ENCODE peak calls at places on chromosomes 4 and X, in six cellular contexts. U, P, L, Q, B and M are unnamed samples.

GRCh38 chr4:81198151-81198550 is 16.9 kb downstream of the PRKG2 start:
- DNase-seq in U (no peak), P (no peak), L (no peak), Q (no peak), B (no peak), M (no peak)

GRCh38 chr4:154506253-154506652 is 14.7 kb upstream of the DCHS2 start:
- DNase-seq in U (peak; percentile 13), P (no peak), L (no peak), Q (peak; percentile 39), B (no peak), M (no peak)

GRCh38 chr4:185276036-185276435 is 66.6 kb downstream of the SNX25 start:
- DNase-seq in U (peak; percentile 64), P (no peak), L (no peak), Q (no peak), B (no peak), M (no peak)

GRCh38 chr4:184644553-184645307 is 4.5 kb downstream of the CASP3 start:
- DNase-seq in U (peak; percentile 40), P (no peak), L (no peak), Q (no peak), B (no peak), M (no peak)

GRCh38 chr4:41504167-41504566 is 33.8 kb upstream of the LIMCH1 start:
- DNase-seq in U (no peak), P (no peak), L (no peak), Q (no peak), B (no peak), M (no peak)

GRCh38 chr4:15536552-15537499 is 67.1 kb downstream of the CC2D2A start:
- DNase-seq in U (no peak), P (no peak), L (no peak), Q (no peak), B (no peak), M (no peak)

GRCh38 chr4:121252224-121252806 is 88.2 kb upstream of the TNIP3 start:
- DNase-seq in U (peak; percentile 65), P (peak; percentile 45), L (peak; percentile 41), Q (peak; percentile 72), B (peak; percentile 87), M (peak; percentile 72)

GRCh38 chrX:131827935-131828334 is 195.2 kb upstream of the STK26 start:
- DNase-seq in U (no peak), P (no peak), L (no peak), Q (peak; percentile 81), B (no peak), M (no peak)

GRCh38 chr4:111717916-111718315 is 427.3 kb upstream of the FAM241A start:
- DNase-seq in U (no peak), P (no peak), L (no peak), Q (no peak), B (no peak), M (peak; percentile 7)

GRCh38 chr4:20954541-20954940 is 254.3 kb downstream of the PACRGL start:
- DNase-seq in U (no peak), P (no peak), L (no peak), Q (no peak), B (no peak), M (no peak)

GRCh38 chr4:1871471-1872021 is 353 bp downstream of the NSD2 start:
- DNase-seq in U (no peak), P (peak; percentile 40), L (no peak), Q (peak; percentile 72), B (no peak), M (peak; percentile 35)

GRCh38 chr4:112381996-112382692 is 85.0 kb downstream of the ALPK1 start:
- DNase-seq in U (no peak), P (no peak), L (no peak), Q (no peak), B (no peak), M (no peak)

GRCh38 chr4:145755802-145756201 is 75.9 kb downstream of the C4orf51 start:
- DNase-seq in U (peak; percentile 21), P (no peak), L (no peak), Q (no peak), B (no peak), M (no peak)

GRCh38 chrX:25523574-25523973 is 507.8 kb upstream of the ARX start:
- DNase-seq in U (peak; percentile 36), P (no peak), L (peak; percentile 10), Q (peak; percentile 47), B (peak; percentile 56), M (no peak)

GRCh38 chr4:168656055-168656660 is 159.3 kb downstream of the PALLD start:
- DNase-seq in U (peak; percentile 94), P (no peak), L (no peak), Q (peak; percentile 6), B (no peak), M (no peak)

GRCh38 chr4:1809754-1810502 is 16.8 kb downstream of the FGFR3 start:
- DNase-seq in U (peak; percentile 46), P (peak; percentile 68), L (peak; percentile 69), Q (peak; percentile 91), B (peak; percentile 78), M (peak; percentile 71)

GRCh38 chr4:82715731-82716617 is 82.6 kb downstream of the SCD5 start:
- DNase-seq in U (peak; percentile 70), P (no peak), L (no peak), Q (peak; percentile 9), B (no peak), M (no peak)

GRCh38 chr4:102713096-102713495 is 47.7 kb downstream of the MANBA start:
- DNase-seq in U (peak; percentile 78), P (no peak), L (peak; percentile 18), Q (no peak), B (no peak), M (no peak)

GRCh38 chr4:112704991-112705845 is 68.3 kb downstream of the LARP7 start:
- DNase-seq in U (peak; percentile 58), P (peak; percentile 64), L (peak; percentile 18), Q (no peak), B (peak; percentile 79), M (peak; percentile 13)

GRCh38 chr4:55509272-55509671 is 37.4 kb downstream of the CLOCK start:
- DNase-seq in U (peak; percentile 27), P (no peak), L (no peak), Q (no peak), B (no peak), M (no peak)

GRCh38 chr4:14842964-14843630 is 159.2 kb upstream of the CPEB2 start:
- DNase-seq in U (no peak), P (no peak), L (no peak), Q (no peak), B (no peak), M (no peak)

GRCh38 chr4:8828869-8829268 is 42.8 kb downstream of the HMX1 start:
- DNase-seq in U (no peak), P (no peak), L (no peak), Q (no peak), B (no peak), M (no peak)

GRCh38 chr4:185217390-185217985 is 8.1 kb downstream of the SNX25 start:
- DNase-seq in U (no peak), P (no peak), L (no peak), Q (no peak), B (no peak), M (no peak)

GRCh38 chrX:124488412-124489161 is 142.2 kb downstream of the SH2D1A start:
- DNase-seq in U (no peak), P (no peak), L (no peak), Q (no peak), B (no peak), M (no peak)

GRCh38 chrX:68676340-68676739 is 28.9 kb downstream of the STARD8 start:
- DNase-seq in U (no peak), P (no peak), L (no peak), Q (no peak), B (no peak), M (no peak)

GRCh38 chr4:53199356-53199755 is 166.5 kb downstream of the SCFD2 start:
- DNase-seq in U (no peak), P (no peak), L (no peak), Q (no peak), B (no peak), M (no peak)

GRCh38 chrX:45347877-45348675 is 147.4 kb upstream of the DIPK2B start:
- DNase-seq in U (peak; percentile 21), P (no peak), L (no peak), Q (no peak), B (no peak), M (no peak)

GRCh38 chr4:31995943-31996901 is 1276.1 kb downstream of the PCDH7 start:
- DNase-seq in U (no peak), P (peak; percentile 22), L (no peak), Q (peak; percentile 84), B (no peak), M (no peak)
- TF ChIP-seq POLR2A in U (no peak), P (no peak), L (no peak), Q (no peak), B (no peak), M (no peak)

DNA sequence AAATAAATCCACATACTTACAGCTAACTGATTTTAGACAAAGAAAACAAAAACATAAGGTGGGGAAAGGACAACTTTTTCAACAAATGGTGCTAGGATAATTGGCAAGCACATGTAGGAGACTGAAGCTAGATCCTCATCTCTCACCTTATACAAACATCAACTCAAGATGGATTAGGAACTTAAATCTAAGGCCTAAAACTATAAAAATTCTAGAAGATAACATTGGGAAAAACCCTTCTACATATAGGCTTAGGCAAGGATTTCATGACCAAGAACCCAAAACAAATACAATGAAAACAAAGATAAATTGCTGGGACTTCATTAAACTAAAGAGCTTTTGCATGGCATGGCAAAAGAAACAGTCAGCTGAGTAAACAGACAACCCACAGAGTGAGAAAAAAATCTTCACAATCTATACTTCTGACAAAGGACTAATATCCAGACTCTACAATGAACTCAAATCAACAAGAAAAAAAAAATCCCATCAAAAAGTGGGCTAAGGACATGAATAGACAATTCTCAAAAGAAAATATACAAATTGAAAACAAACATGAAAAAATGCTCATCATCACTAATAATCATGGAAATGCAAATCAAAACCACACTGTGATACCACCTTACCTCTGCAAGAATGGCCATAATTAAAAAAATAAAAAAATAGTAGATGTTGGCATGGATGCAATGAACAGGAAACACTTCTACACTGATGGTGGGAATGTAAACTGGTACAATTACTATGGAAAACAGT is 14.1 kb upstream of the AFP start:
- DNase-seq in U (no peak), P (no peak), L (no peak), Q (no peak), B (no peak), M (no peak)
- TF ChIP-seq POLR2A in U (no peak), P (no peak), L (no peak), Q (no peak), B (no peak), M (no peak)

GRCh38 chr4:10114607-10115006 is 2.0 kb downstream of the WDR1 start:
- DNase-seq in U (no peak), P (no peak), L (no peak), Q (no peak), B (no peak), M (no peak)

GRCh38 chr4:10115271-10115656 is 1.3 kb downstream of the WDR1 start:
- DNase-seq in U (peak; percentile 60), P (no peak), L (no peak), Q (peak; percentile 40), B (no peak), M (peak; percentile 27)

GRCh38 chr4:10112658-10113284 is 3.8 kb downstream of the WDR1 start:
- DNase-seq in U (no peak), P (no peak), L (no peak), Q (no peak), B (no peak), M (no peak)

GRCh38 chr4:10114147-10114546 is 2.5 kb downstream of the WDR1 start:
- DNase-seq in U (no peak), P (no peak), L (no peak), Q (no peak), B (no peak), M (no peak)

GRCh38 chr4:10113362-10114047 is 3.1 kb downstream of the WDR1 start:
- DNase-seq in U (no peak), P (no peak), L (no peak), Q (no peak), B (no peak), M (no peak)
- TF ChIP-seq POLR2A in U (no peak), P (no peak), L (no peak), Q (no peak), B (no peak), M (no peak)

GRCh38 chr4:10083331-10083769 is 33.2 kb downstream of the WDR1 start:
- DNase-seq in U (no peak), P (no peak), L (no peak), Q (no peak), B (peak; percentile 45), M (peak; percentile 3)
- TF ChIP-seq POLR2A in U (no peak), P (no peak), L (no peak), Q (no peak), B (no peak), M (no peak)